ENCODE peak calls at places on chromosomes 2 and 18, in eight cellular contexts. P, E, X, H, F, I, L and O are unnamed samples.

GRCh38 chr2:151575338-151575737 is 158.9 kb downstream of the NEB start:
- DNase-seq in P (no peak), E (no peak), X (peak), H (no peak), F (no peak), I (no peak), L (no peak), O (no peak)

GRCh38 chr18:35968278-35968880 is 4.1 kb upstream of the RMP24 start:
- DNase-seq in P (no peak), E (no peak), X (no peak), H (no peak), F (no peak), I (no peak), L (peak), O (no peak)

GRCh38 chr2:1750270-1750934 is 6.1 kb upstream of the PXDN start:
- DNase-seq in P (no peak), E (no peak), X (no peak), H (no peak), F (no peak), I (no peak), L (no peak), O (no peak)

GRCh38 chr2:43159797-43160196 is 66.6 kb downstream of the ZFP36L2 start:
- DNase-seq in P (no peak), E (peak), X (no peak), H (no peak), F (peak), I (no peak), L (no peak), O (no peak)

GRCh38 chr2:8534729-8535397 is 147.0 kb upstream of the ID2 start:
- DNase-seq in P (peak), E (no peak), X (peak), H (peak), F (no peak), I (no peak), L (no peak), O (no peak)

GRCh38 chr2:174108579-174108978 is 139.8 kb downstream of the OLA1 start:
- DNase-seq in P (peak), E (no peak), X (no peak), H (no peak), F (no peak), I (no peak), L (no peak), O (no peak)

GRCh38 chr2:237909075-237909695 is 49.8 kb downstream of the RAMP1 start:
- DNase-seq in P (no peak), E (no peak), X (no peak), H (no peak), F (no peak), I (no peak), L (no peak), O (no peak)

GRCh38 chr2:150587547-150588209 is 100.2 kb upstream of the RND3 start:
- DNase-seq in P (no peak), E (no peak), X (peak), H (no peak), F (no peak), I (peak), L (no peak), O (no peak)

GRCh38 chr2:127673304-127674069 is 1.8 kb downstream of the LIMS2 start:
- DNase-seq in P (no peak), E (no peak), X (no peak), H (no peak), F (no peak), I (no peak), L (no peak), O (no peak)

GRCh38 chr2:43832457-43832856 is 6.2 kb downstream of the ABCG5 start:
- DNase-seq in P (no peak), E (no peak), X (peak), H (no peak), F (no peak), I (no peak), L (peak), O (peak)

GRCh38 chr18:42807852-42808251 is 307.6 kb downstream of the RIT2 start:
- DNase-seq in P (no peak), E (no peak), X (peak), H (no peak), F (no peak), I (no peak), L (no peak), O (no peak)